ENCODE peak calls at places on chromosomes 6 and 20, in seven cellular contexts. B is SK-N-SH, Z is H1, X is HepG2, E is GM12878, K is HCT116, A is K562. H is an unnamed sample.

GRCh38 chr20:6698056-6698455 is 69.4 kb upstream of the BMP2 start:
- DNase-seq in E (no peak), Z (peak), K (peak), A (no peak), X (peak), B (no peak), H (no peak)

GRCh38 chr6:43386492-43386891 is 17.0 kb upstream of the ZNF318 start:
- DNase-seq in E (no peak), Z (no peak), X (peak), B (peak), K (no peak), A (no peak), H (peak)

GRCh38 chr6:5665173-5665572 is 341.6 kb downstream of the NRN1 start:
- DNase-seq in A (no peak), K (no peak), Z (no peak), E (no peak), X (no peak), B (no peak), H (no peak)

GRCh38 chr6:55108469-55109130 is 65.7 kb upstream of the HCRTR2 start:
- DNase-seq in Z (peak), B (no peak), X (no peak), K (no peak), E (no peak), A (no peak), H (no peak)

GRCh38 chr20:24578605-24579004 is 109.2 kb downstream of the SYNDIG1 start:
- DNase-seq in X (no peak), K (no peak), Z (no peak), B (no peak), E (no peak), A (no peak), H (no peak)

GRCh38 chr6:122669868-122670267 is 59.7 kb downstream of the PKIB start:
- DNase-seq in K (no peak), E (no peak), X (no peak), A (no peak), Z (no peak), B (no peak), H (no peak)

GRCh38 chr6:26331809-26332226 is 33.2 kb upstream of the BTN3A2 start:
- DNase-seq in X (no peak), K (no peak), B (no peak), A (peak), Z (no peak), E (no peak), H (no peak)

GRCh38 chr20:56017560-56017959 is 12.2 kb upstream of the CBLN4 start:
- DNase-seq in E (no peak), K (no peak), Z (no peak), B (no peak), A (no peak), X (no peak), H (no peak)

GRCh38 chr6:64680446-64680845 is 1026.6 kb downstream of the EYS start:
- DNase-seq in K (no peak), X (no peak), Z (no peak), A (peak), B (no peak), E (no peak), H (no peak)

GRCh38 chr20:59141818-59142581 is 21.6 kb upstream of the ZNF831 start:
- DNase-seq in Z (no peak), E (no peak), X (no peak), K (no peak), A (peak), B (no peak), H (peak)

GRCh38 chr20:31934968-31935764 is 16.7 kb downstream of the PDRG1 start:
- DNase-seq in K (no peak), A (no peak), E (no peak), X (peak), Z (peak), B (peak), H (no peak)

GRCh38 chr20:31695849-31696804 is 26.5 kb downstream of the BCL2L1 start:
- DNase-seq in K (peak), Z (no peak), A (no peak), E (no peak), X (peak), B (no peak), H (no peak)

GRCh38 chr6:37130704-37131103 is 39.2 kb upstream of the PIM1 start:
- DNase-seq in X (peak), E (no peak), Z (no peak), A (no peak), B (no peak), K (no peak), H (no peak)

GRCh38 chr20:55641497-55641896 is 363.8 kb downstream of the CBLN4 start:
- DNase-seq in K (no peak), B (no peak), A (no peak), Z (no peak), X (no peak), E (no peak), H (no peak)

GRCh38 chr20:4375881-4376280 is 345.8 kb upstream of the PRND start:
- DNase-seq in K (no peak), A (no peak), Z (no peak), B (no peak), E (no peak), X (no peak), H (no peak)

GRCh38 chr6:109623288-109623687 is 67.7 kb downstream of the AK9 start:
- DNase-seq in A (no peak), B (no peak), K (no peak), X (no peak), Z (no peak), E (no peak), H (no peak)

GRCh38 chr6:54737247-54737646 is 109.3 kb upstream of the FAM83B start:
- DNase-seq in K (no peak), Z (peak), X (peak), A (peak), B (peak), E (no peak), H (no peak)

GRCh38 chr6:108518714-108519576 is 41.8 kb upstream of the FOXO3 start:
- DNase-seq in K (peak), B (peak), A (peak), E (no peak), Z (no peak), X (peak), H (no peak)

GRCh38 chr6:109306733-109307132 is 75.5 kb downstream of the CD164 start:
- DNase-seq in A (peak), Z (no peak), K (no peak), X (no peak), B (no peak), E (no peak), H (no peak)

GRCh38 chr6:97901531-97901930 is 618.5 kb upstream of the MMS22L start:
- DNase-seq in B (no peak), A (no peak), K (no peak), Z (no peak), X (no peak), E (no peak), H (no peak)

GRCh38 chr20:15706719-15707118 is 866.5 kb downstream of the KIF16B start:
- DNase-seq in A (no peak), Z (no peak), E (no peak), B (no peak), X (no peak), K (no peak), H (no peak)

GRCh38 chr20:56911946-56912345 is 282.8 kb downstream of the TFAP2C start:
- DNase-seq in A (no peak), Z (no peak), E (no peak), B (no peak), K (no peak), X (no peak), H (no peak)

GRCh38 chr20:51132286-51132810 is 109.4 kb upstream of the KCNG1 start:
- DNase-seq in K (no peak), B (no peak), A (no peak), X (no peak), Z (no peak), E (no peak), H (no peak)

GRCh38 chr6:148177589-148178233 is 164.9 kb upstream of the SASH1 start:
- DNase-seq in K (peak), A (peak), E (no peak), B (peak), Z (peak), X (peak), H (peak)

GRCh38 chr6:158629376-158630221 is 14.9 kb downstream of the DYNLT1 start:
- DNase-seq in K (no peak), E (no peak), A (no peak), B (no peak), X (peak), Z (no peak), H (no peak)

GRCh38 chr6:137883400-137883888 is 16.4 kb downstream of the TNFAIP3 start:
- DNase-seq in Z (no peak), B (no peak), A (no peak), K (no peak), E (no peak), X (no peak), H (no peak)

GRCh38 chr6:14270925-14271791 is 153.6 kb downstream of the CD83 start:
- DNase-seq in A (peak), E (no peak), X (no peak), Z (no peak), K (peak), B (no peak), H (no peak)
- TF ChIP-seq JUND in A (peak), E (no peak), X (no peak), Z (no peak), K (peak), B (no peak), H (no peak)

GRCh38 chr20:64104667-64105451 is 2.5 kb downstream of the NPBWR2 start:
- DNase-seq in A (no peak), B (no peak), E (no peak), K (no peak), Z (no peak), X (no peak), H (no peak)

GRCh38 chr20:64105846-64106434 is 1.4 kb downstream of the NPBWR2 start:
- DNase-seq in K (no peak), X (no peak), Z (no peak), E (no peak), A (no peak), B (no peak), H (no peak)

GRCh38 chr20:64107736-64108457 is 532 bp upstream of the NPBWR2 start:
- DNase-seq in X (no peak), Z (no peak), E (no peak), A (peak), B (no peak), K (no peak), H (no peak)

GRCh38 chr20:64106981-64107735 is at the start of gene NPBWR2:
- DNase-seq in A (no peak), E (no peak), X (no peak), K (no peak), Z (no peak), B (no peak), H (no peak)

GRCh38 chr20:64106435-64106961 is 867 bp downstream of the NPBWR2 start:
- DNase-seq in B (no peak), Z (no peak), X (no peak), K (no peak), E (no peak), A (no peak), H (no peak)
- TF ChIP-seq JUND in B (no peak), Z (no peak), X (no peak), K (no peak), E (no peak), A (no peak), H (no peak)

GRCh38 chr6:69953491-69953890 is 87.1 kb downstream of the COL19A1 start:
- DNase-seq in E (no peak), X (no peak), Z (no peak), K (no peak), A (no peak), B (no peak), H (no peak)

GRCh38 chr6:69945192-69945591 is 78.8 kb downstream of the COL19A1 start:
- DNase-seq in A (no peak), B (no peak), E (no peak), K (no peak), X (no peak), Z (no peak), H (no peak)

DNA sequence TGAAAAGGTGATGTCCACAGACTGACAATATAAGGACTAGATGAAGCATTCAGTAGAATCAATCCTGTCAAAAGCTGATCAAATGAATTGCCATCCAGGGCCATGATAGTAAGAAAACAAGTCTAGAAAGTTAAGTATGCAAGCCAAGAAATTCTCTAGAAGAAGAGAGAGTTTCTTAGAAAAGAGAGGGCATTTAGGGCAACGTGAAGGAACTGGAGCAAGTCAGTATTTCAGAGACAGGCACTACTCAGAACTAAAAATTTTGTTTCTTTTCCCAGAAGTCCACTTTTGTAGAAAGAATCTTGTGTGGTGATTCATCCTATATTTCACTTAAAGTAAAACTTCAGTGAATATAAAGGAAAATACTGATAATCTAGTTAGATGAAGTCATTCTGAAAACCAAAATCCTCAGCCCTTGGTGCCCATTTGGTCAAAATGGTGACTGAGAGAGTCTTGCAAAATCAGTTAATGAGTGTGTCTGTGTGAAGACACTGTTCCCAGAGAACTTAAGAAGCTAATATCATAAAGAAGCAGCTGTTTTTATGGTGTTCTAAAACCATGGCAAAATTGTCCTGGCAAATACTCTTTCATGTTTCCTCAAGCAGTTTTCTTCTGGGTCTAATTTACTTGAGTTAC is 82.2 kb downstream of the COL19A1 start:
- DNase-seq in A (no peak), K (no peak), Z (no peak), E (no peak), X (no peak), B (no peak), H (no peak)
- TF ChIP-seq JUND in A (no peak), K (no peak), Z (no peak), E (no peak), X (no peak), B (no peak), H (no peak)

GRCh38 chr6:21049572-21049971 is 515.3 kb downstream of the CDKAL1 start:
- DNase-seq in K (no peak), B (no peak), Z (no peak), A (no peak), E (no peak), X (no peak), H (no peak)
- TF ChIP-seq JUND in K (no peak), B (peak), Z (no peak), A (no peak), E (no peak), X (no peak), H (no peak)

DNA sequence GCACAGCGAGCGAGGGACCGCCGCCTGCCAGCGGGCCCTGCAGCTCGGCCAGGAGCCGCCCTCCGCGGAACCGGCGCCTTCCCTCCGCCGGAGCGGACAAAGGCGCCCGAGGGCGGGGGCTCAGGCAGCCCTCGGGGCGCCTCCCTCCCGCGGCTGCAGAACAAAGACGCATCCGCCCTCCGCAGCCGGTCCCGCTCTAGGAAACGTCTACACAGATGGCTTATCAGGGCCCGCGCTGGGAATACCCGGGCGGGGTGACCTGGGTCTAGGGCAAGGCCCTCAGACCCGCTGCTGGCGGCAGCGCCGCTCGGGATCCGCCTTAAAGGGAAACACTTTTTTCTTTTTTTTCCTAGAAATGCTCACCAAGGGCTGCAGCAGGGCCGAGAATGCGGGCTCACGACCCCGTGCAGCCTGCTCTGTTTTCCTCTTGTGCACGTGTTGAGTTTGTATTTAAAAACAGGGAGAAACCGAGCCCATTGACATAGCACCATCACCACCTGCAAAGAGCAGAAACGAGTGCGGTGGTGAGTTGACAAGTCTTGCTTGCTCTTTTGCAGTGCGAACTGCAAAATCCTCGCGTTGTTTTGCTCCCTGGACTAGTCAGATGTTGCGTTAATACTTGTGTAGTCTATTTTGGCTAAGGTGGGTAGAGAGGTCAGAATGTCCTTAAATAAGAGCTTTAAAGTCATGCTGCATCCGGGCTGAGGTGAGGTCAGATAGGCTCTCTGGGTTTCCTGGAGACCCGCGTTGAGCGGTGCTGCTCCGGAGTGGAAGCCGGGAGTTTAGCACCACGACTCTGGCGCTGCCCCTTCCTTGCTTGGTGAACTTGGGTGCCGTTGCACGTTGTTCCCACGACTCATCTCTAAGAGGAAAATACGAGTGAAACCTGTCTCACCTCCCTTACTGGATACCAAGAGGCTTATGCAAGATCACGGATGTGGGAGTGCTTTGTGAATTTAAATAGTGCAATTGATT is 1.1 kb upstream of the RPS6KA2 start:
- DNase-seq in B (peak), E (no peak), Z (no peak), X (peak), A (peak), K (no peak), H (peak)
- TF ChIP-seq JUND in B (no peak), E (no peak), Z (no peak), X (no peak), A (no peak), K (no peak), H (no peak)

GRCh38 chr20:64001607-64002011 is 20.7 kb downstream of the PRPF6 start:
- DNase-seq in X (no peak), E (no peak), K (no peak), B (no peak), A (no peak), Z (no peak), H (no peak)
- TF ChIP-seq JUND in X (no peak), E (no peak), K (no peak), B (no peak), A (no peak), Z (no peak), H (no peak)

GRCh38 chr6:36098920-36099647 is 31.2 kb upstream of the MAPK13 start:
- DNase-seq in K (no peak), A (peak), B (peak), X (no peak), E (no peak), Z (no peak), H (no peak)

GRCh38 chr6:36094238-36094637 is 36.1 kb upstream of the MAPK13 start:
- DNase-seq in Z (no peak), X (no peak), E (no peak), K (no peak), A (no peak), B (no peak), H (no peak)

GRCh38 chr6:36098253-36098919 is 31.9 kb upstream of the MAPK13 start:
- DNase-seq in A (no peak), Z (no peak), B (no peak), K (no peak), E (no peak), X (no peak), H (no peak)

GRCh38 chr6:36095497-36096391 is 34.6 kb upstream of the MAPK13 start:
- DNase-seq in X (peak), B (no peak), A (no peak), Z (no peak), E (no peak), K (no peak), H (no peak)

DNA sequence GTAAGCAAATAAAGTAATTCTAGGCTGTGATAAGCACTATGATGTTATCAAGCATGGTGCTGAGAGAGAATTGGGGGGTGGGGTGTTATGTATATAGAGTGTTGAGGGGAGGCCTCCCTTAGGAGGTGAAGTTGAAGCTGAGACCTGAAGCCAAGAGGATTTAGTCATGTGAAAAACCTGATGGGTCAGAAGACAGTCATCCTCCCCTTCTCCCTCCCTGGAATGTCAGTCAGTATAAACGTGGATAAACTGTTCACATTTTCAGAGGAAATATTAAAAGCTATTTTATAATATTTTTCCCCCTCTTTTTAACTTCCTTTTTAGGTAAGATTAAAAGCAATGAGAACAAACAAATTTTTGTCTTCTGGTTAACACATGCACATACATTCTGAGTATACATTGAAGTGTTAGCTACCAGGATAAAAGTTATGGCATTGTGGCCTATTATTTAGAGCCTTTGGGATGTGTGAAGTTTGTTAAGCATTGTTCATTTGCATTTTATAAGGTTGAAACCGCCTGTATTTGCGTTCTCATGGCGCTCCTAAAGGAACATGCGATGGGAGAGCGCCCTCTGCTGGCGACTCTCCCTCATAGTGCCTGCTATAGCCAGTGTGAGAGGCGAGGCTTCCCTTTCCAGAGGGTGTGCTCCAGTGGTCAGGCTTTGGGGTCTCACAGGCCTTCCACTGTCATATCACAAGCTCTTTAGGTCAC is 35.4 kb upstream of the MAPK13 start:
- DNase-seq in K (peak), E (peak), X (peak), A (peak), B (peak), Z (peak), H (peak)
- TF ChIP-seq JUND in K (no peak), E (no peak), X (no peak), A (no peak), B (no peak), Z (no peak), H (no peak)

GRCh38 chr6:70162972-70163371 is 139.9 kb downstream of the COL9A1 start:
- DNase-seq in K (no peak), A (peak), B (no peak), X (no peak), E (no peak), Z (no peak), H (no peak)
- TF ChIP-seq JUND in K (no peak), A (no peak), B (no peak), X (no peak), E (no peak), Z (no peak), H (no peak)

H was measured in T47D.